ENCODE peak calls at places on chromosomes 5 and 9, in eight cellular contexts. One of them, this sample, is unnamed.

GRCh38 chr9:120916573-120916972 is 10.0 kb downstream of the TRAF1 start:
- DNase-seq in GDM1: no peak
- DNase-seq in sciatic nerve: peak
- DNase-seq in pancreas: no peak
- DNase-seq in lung microvascular endothelial cell: no peak
- DNase-seq in stromal cell of bone marrow: no peak
- DNase-seq in fibroblast of mammary gland: peak
- DNase-seq in Kasumi-1: no peak
- DNase-seq in this sample: no peak

GRCh38 chr5:124395287-124395686 is 351.2 kb downstream of the ZNF608 start:
- DNase-seq in Kasumi-1: no peak
- DNase-seq in GDM1: no peak
- DNase-seq in fibroblast of mammary gland: no peak
- DNase-seq in lung microvascular endothelial cell: no peak
- DNase-seq in sciatic nerve: no peak
- DNase-seq in pancreas: no peak
- DNase-seq in stromal cell of bone marrow: no peak
- DNase-seq in this sample: no peak

GRCh38 chr5:132325691-132326090 is 31.5 kb downstream of the SLC22A4 start:
- DNase-seq in Kasumi-1: no peak
- DNase-seq in fibroblast of mammary gland: no peak
- DNase-seq in lung microvascular endothelial cell: no peak
- DNase-seq in pancreas: no peak
- DNase-seq in stromal cell of bone marrow: no peak
- DNase-seq in sciatic nerve: no peak
- DNase-seq in GDM1: no peak
- DNase-seq in this sample: no peak

GRCh38 chr5:67490543-67491321 is 294.1 kb upstream of the CD180 start:
- DNase-seq in GDM1: no peak
- DNase-seq in lung microvascular endothelial cell: no peak
- DNase-seq in Kasumi-1: no peak
- DNase-seq in pancreas: no peak
- DNase-seq in fibroblast of mammary gland: no peak
- DNase-seq in stromal cell of bone marrow: no peak
- DNase-seq in sciatic nerve: no peak
- DNase-seq in this sample: no peak

GRCh38 chr9:105662184-105663104 is at the start of gene TAL2:
- DNase-seq in GDM1: no peak
- DNase-seq in pancreas: no peak
- DNase-seq in lung microvascular endothelial cell: no peak
- DNase-seq in stromal cell of bone marrow: no peak
- DNase-seq in Kasumi-1: no peak
- DNase-seq in fibroblast of mammary gland: no peak
- DNase-seq in sciatic nerve: no peak
- DNase-seq in this sample: no peak

GRCh38 chr5:80705801-80706200 is 51.0 kb upstream of the DHFR start:
- DNase-seq in pancreas: no peak
- DNase-seq in sciatic nerve: no peak
- DNase-seq in lung microvascular endothelial cell: no peak
- DNase-seq in fibroblast of mammary gland: no peak
- DNase-seq in Kasumi-1: no peak
- DNase-seq in stromal cell of bone marrow: no peak
- DNase-seq in GDM1: no peak
- DNase-seq in this sample: no peak

GRCh38 chr5:172496671-172497371 is 42.5 kb upstream of the SH3PXD2B start:
- DNase-seq in pancreas: no peak
- DNase-seq in lung microvascular endothelial cell: peak
- DNase-seq in sciatic nerve: peak
- DNase-seq in stromal cell of bone marrow: peak
- DNase-seq in Kasumi-1: no peak
- DNase-seq in GDM1: no peak
- DNase-seq in fibroblast of mammary gland: peak
- DNase-seq in this sample: no peak

GRCh38 chr5:21152611-21153010 is 1164.6 kb upstream of the CDH18 start:
- DNase-seq in lung microvascular endothelial cell: peak
- DNase-seq in stromal cell of bone marrow: peak
- DNase-seq in sciatic nerve: no peak
- DNase-seq in fibroblast of mammary gland: peak
- DNase-seq in Kasumi-1: peak
- DNase-seq in pancreas: no peak
- DNase-seq in GDM1: no peak
- DNase-seq in this sample: no peak

GRCh38 chr9:22425551-22425950 is 21.1 kb upstream of the DMRTA1 start:
- DNase-seq in pancreas: no peak
- DNase-seq in fibroblast of mammary gland: no peak
- DNase-seq in stromal cell of bone marrow: no peak
- DNase-seq in GDM1: no peak
- DNase-seq in lung microvascular endothelial cell: no peak
- DNase-seq in sciatic nerve: no peak
- DNase-seq in Kasumi-1: no peak
- DNase-seq in this sample: no peak

GRCh38 chr9:87733273-87734054 is 7.5 kb downstream of the CTSL start:
- DNase-seq in fibroblast of mammary gland: no peak
- DNase-seq in stromal cell of bone marrow: no peak
- DNase-seq in pancreas: no peak
- DNase-seq in lung microvascular endothelial cell: no peak
- DNase-seq in Kasumi-1: no peak
- DNase-seq in GDM1: no peak
- DNase-seq in sciatic nerve: no peak
- DNase-seq in this sample: no peak

GRCh38 chr5:104540448-104540847 is 977.9 kb upstream of the NUDT12 start:
- DNase-seq in fibroblast of mammary gland: peak
- DNase-seq in sciatic nerve: no peak
- DNase-seq in Kasumi-1: no peak
- DNase-seq in pancreas: peak
- DNase-seq in lung microvascular endothelial cell: no peak
- DNase-seq in GDM1: no peak
- DNase-seq in stromal cell of bone marrow: peak
- DNase-seq in this sample: no peak

GRCh38 chr9:95754533-95755420 is 120.7 kb upstream of the ERCC6L2 start:
- DNase-seq in pancreas: no peak
- DNase-seq in GDM1: no peak
- DNase-seq in fibroblast of mammary gland: no peak
- DNase-seq in lung microvascular endothelial cell: no peak
- DNase-seq in sciatic nerve: peak
- DNase-seq in stromal cell of bone marrow: no peak
- DNase-seq in Kasumi-1: no peak
- DNase-seq in this sample: no peak

GRCh38 chr5:124889850-124890249 is 143.4 kb upstream of the ZNF608 start:
- DNase-seq in stromal cell of bone marrow: no peak
- DNase-seq in pancreas: no peak
- DNase-seq in fibroblast of mammary gland: no peak
- DNase-seq in sciatic nerve: no peak
- DNase-seq in Kasumi-1: no peak
- DNase-seq in GDM1: no peak
- DNase-seq in lung microvascular endothelial cell: no peak
- DNase-seq in this sample: no peak

GRCh38 chr5:141493500-141494422 is 4.9 kb downstream of the PCDHGC5 start:
- DNase-seq in fibroblast of mammary gland: peak
- DNase-seq in stromal cell of bone marrow: no peak
- DNase-seq in GDM1: no peak
- DNase-seq in lung microvascular endothelial cell: no peak
- DNase-seq in sciatic nerve: no peak
- DNase-seq in Kasumi-1: no peak
- DNase-seq in pancreas: no peak
- DNase-seq in this sample: no peak

GRCh38 chr9:133306242-133307194 is 29.5 kb downstream of the SURF6 start:
- DNase-seq in lung microvascular endothelial cell: peak
- DNase-seq in pancreas: no peak
- DNase-seq in GDM1: no peak
- DNase-seq in Kasumi-1: no peak
- DNase-seq in fibroblast of mammary gland: no peak
- DNase-seq in stromal cell of bone marrow: no peak
- DNase-seq in sciatic nerve: no peak
- DNase-seq in this sample: no peak

GRCh38 chr9:78064075-78064474 is 32.5 kb upstream of the GNAQ start:
- DNase-seq in fibroblast of mammary gland: no peak
- DNase-seq in stromal cell of bone marrow: peak
- DNase-seq in sciatic nerve: no peak
- DNase-seq in Kasumi-1: no peak
- DNase-seq in pancreas: no peak
- DNase-seq in lung microvascular endothelial cell: no peak
- DNase-seq in GDM1: no peak
- DNase-seq in this sample: no peak

GRCh38 chr5:75054110-75054930 is 2.0 kb upstream of the GCNT4 start:
- DNase-seq in stromal cell of bone marrow: peak
- DNase-seq in pancreas: peak
- DNase-seq in sciatic nerve: no peak
- DNase-seq in Kasumi-1: no peak
- DNase-seq in lung microvascular endothelial cell: peak
- DNase-seq in GDM1: no peak
- DNase-seq in fibroblast of mammary gland: peak
- DNase-seq in this sample: no peak